ENCODE peak calls at places on chromosomes 4 and X, in six cellular contexts. C is HCT116, T is ascending aorta, B is AG04450, V is transverse colon, X is psoas muscle. D is an unnamed sample.

GRCh38 chr4:183073838-183074145 is 25.3 kb upstream of the WWC2 start:
- DNase-seq in C (no peak), T (no peak), B (no peak), V (no peak), X (no peak), D (no peak)

GRCh38 chr4:169064281-169064680 is 54.2 kb upstream of the CBR4 start:
- DNase-seq in C (no peak), T (no peak), B (no peak), V (no peak), X (no peak), D (no peak)

GRCh38 chrX:52576946-52577345 is 60.1 kb upstream of the XAGE1B start:
- DNase-seq in C (no peak), T (no peak), B (no peak), V (peak; percentile 23), X (no peak), D (no peak)

GRCh38 chr4:7135389-7135746 is 57.0 kb upstream of the SORCS2 start:
- DNase-seq in C (no peak), T (no peak), B (peak; percentile 20), V (no peak), X (no peak), D (no peak)

GRCh38 chr4:19857405-19857804 is 394.3 kb upstream of the SLIT2 start:
- DNase-seq in C (no peak), T (no peak), B (peak; percentile 23), V (no peak), X (no peak), D (no peak)

GRCh38 chr4:184992422-184992821 is 25.9 kb upstream of the HELT start:
- DNase-seq in C (no peak), T (no peak), B (no peak), V (no peak), X (no peak), D (no peak)

GRCh38 chrX:115260330-115260729 is 26.4 kb upstream of the LRCH2 start:
- DNase-seq in C (no peak), T (no peak), B (peak; percentile 2), V (no peak), X (no peak), D (no peak)

GRCh38 chr4:36187723-36188333 is 56.5 kb downstream of the ARAP2 start:
- DNase-seq in C (peak; percentile 3), T (no peak), B (no peak), V (no peak), X (no peak), D (no peak)

GRCh38 chr4:38085394-38086150 is 125.4 kb downstream of the PTTG2 start:
- DNase-seq in C (no peak), T (no peak), B (no peak), V (no peak), X (no peak), D (no peak)

GRCh38 chr4:61220556-61220955 is 20.4 kb downstream of the ADGRL3 start:
- DNase-seq in C (no peak), T (no peak), B (no peak), V (no peak), X (no peak), D (no peak)

GRCh38 chrX:31540313-31540712 is 468.5 kb upstream of the FTHL17 start:
- DNase-seq in C (no peak), T (no peak), B (no peak), V (no peak), X (no peak), D (no peak)

GRCh38 chr4:175419120-175419774 is 392.8 kb downstream of the GPM6A start:
- DNase-seq in C (peak; percentile 53), T (no peak), B (peak; percentile 77), V (no peak), X (no peak), D (no peak)

GRCh38 chr4:182416101-182416500 is 172.9 kb downstream of the TENM3 start:
- DNase-seq in C (no peak), T (no peak), B (no peak), V (no peak), X (no peak), D (no peak)

GRCh38 chrX:102950908-102951866 is 14.1 kb downstream of the RAB40AL start:
- DNase-seq in C (peak; percentile 23), T (no peak), B (no peak), V (peak; percentile 44), X (no peak), D (no peak)

GRCh38 chr4:153083447-153083921 is 120.8 kb upstream of the TRIM2 start:
- DNase-seq in C (peak; percentile 69), T (no peak), B (peak; percentile 66), V (peak; percentile 69), X (no peak), D (no peak)

GRCh38 chr4:173794662-173795061 is 264.6 kb upstream of the HAND2 start:
- DNase-seq in C (no peak), T (no peak), B (peak; percentile 23), V (no peak), X (no peak), D (no peak)

GRCh38 chrX:29315931-29316330 is 728.7 kb downstream of the IL1RAPL1 start:
- DNase-seq in C (no peak), T (no peak), B (no peak), V (no peak), X (no peak), D (no peak)

GRCh38 chr4:11514780-11515432 is 86.2 kb upstream of the HS3ST1 start:
- DNase-seq in C (peak; percentile 69), T (no peak), B (no peak), V (no peak), X (no peak), D (no peak)

GRCh38 chr4:108483650-108484049 is 136.7 kb upstream of the RPL34 start:
- DNase-seq in C (no peak), T (no peak), B (no peak), V (no peak), X (no peak), D (no peak)

GRCh38 chrX:41043950-41044349 is 41.3 kb upstream of the USP9X start:
- DNase-seq in C (no peak), T (no peak), B (no peak), V (no peak), X (no peak), D (no peak)

GRCh38 chrX:19670854-19671620 is 155.7 kb upstream of the MAP3K15 start:
- DNase-seq in C (peak; percentile 79), T (no peak), B (peak; percentile 36), V (peak; percentile 69), X (no peak), D (peak; percentile 38)

GRCh38 chr4:107183155-107183774 is 147.2 kb upstream of the DKK2 start:
- DNase-seq in C (peak; percentile 55), T (no peak), B (peak; percentile 21), V (no peak), X (no peak), D (no peak)

GRCh38 chr4:114921790-114922581 is 191.4 kb downstream of the NDST4 start:
- DNase-seq in C (no peak), T (no peak), B (no peak), V (peak; percentile 6), X (no peak), D (no peak)

GRCh38 chr4:152011469-152011868 is 250.7 kb upstream of the GATB start:
- DNase-seq in C (no peak), T (no peak), B (no peak), V (no peak), X (no peak), D (no peak)

GRCh38 chrX:107710617-107711391 is 64.8 kb downstream of the TSC22D3 start:
- DNase-seq in C (peak; percentile 33), T (peak; percentile 49), B (peak; percentile 55), V (peak; percentile 49), X (peak; percentile 48), D (no peak)

GRCh38 chrX:129759576-129760061 is 20.1 kb upstream of the SASH3 start:
- DNase-seq in C (no peak), T (no peak), B (peak; percentile 51), V (peak; percentile 40), X (peak; percentile 53), D (no peak)

GRCh38 chr4:165806613-165807012 is 66.4 kb upstream of the TLL1 start:
- DNase-seq in C (no peak), T (no peak), B (no peak), V (no peak), X (no peak), D (no peak)

GRCh38 chr4:11011249-11011648 is 326.7 kb upstream of the CLNK start:
- DNase-seq in C (no peak), T (no peak), B (no peak), V (no peak), X (no peak), D (no peak)

DNA sequence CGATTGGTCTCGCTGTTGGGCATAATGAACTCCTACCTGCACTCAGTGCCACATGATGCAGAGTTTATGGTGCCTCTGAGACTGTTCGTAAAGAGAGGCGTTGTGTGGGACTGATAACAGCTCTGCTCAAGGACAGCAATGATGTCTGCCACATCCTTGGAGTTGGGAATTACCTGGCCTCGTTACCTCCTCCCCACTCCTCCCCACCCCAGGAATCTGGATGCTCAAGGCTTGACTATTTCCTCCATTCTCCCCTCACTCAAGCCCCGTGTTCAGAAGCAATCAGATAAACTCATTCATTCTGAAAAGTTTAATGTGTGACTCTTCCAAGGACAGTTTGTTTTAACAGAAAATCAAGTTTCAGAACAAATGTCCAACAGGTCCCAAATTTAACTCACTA is 148.0 kb upstream of the JADE1 start:
- DNase-seq in C (no peak), T (no peak), B (no peak), V (no peak), X (no peak), D (no peak)
- H3K27ac ChIP-seq in C (no peak overlapping the region), T (peak overlapping the region; percentile 86), B (no peak overlapping the region), V (peak overlapping the region; percentile 82), X (no peak overlapping the region), D (no peak overlapping the region)

GRCh38 chr4:54658321-54659093 is 750 bp downstream of the KIT start:
- DNase-seq in C (peak; percentile 13), T (no peak), B (no peak), V (peak; percentile 46), X (peak; percentile 56), D (no peak)
- TF ChIP-seq CTCF in C (peak; percentile 30), T (no peak), B (peak; percentile 9), V (peak; percentile 23), X (peak; percentile 18), D (peak; percentile 14)

DNA sequence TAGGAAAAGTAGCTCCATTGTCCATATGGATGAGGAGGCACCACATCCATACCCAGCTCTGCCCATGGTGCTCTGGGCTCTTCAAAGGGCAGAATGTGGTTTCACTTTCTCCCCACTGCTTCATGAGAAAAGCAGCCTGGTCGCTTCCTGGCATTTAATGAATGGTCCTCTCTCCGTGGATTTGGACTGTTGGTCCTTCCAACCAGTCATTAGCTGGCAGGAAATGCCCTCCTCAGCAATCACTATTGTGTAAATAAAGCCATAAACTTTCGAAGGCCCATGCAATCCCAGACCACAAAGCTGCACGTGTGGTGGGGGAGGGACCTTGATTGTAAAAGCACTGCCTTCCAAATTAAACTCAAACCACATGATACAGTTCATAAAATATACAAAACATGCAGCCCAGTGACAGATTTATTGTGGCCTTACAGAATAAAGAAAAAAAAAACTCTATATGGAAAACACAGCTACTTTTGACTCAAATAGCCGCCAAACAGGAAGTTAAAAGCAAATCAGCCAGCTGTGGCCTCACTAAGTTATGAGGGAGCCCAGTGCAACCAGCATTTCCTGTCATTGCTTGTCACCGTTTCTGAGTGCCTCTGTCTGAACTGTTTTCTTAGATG is 8.1 kb downstream of the MBNL3 start:
- DNase-seq in C (no peak), T (no peak), B (no peak), V (peak; percentile 64), X (no peak), D (no peak)
- H3K4me3 ChIP-seq in C (no peak overlapping the region), T (peak overlapping the region; percentile 45), B (peak overlapping the region; percentile 27), V (peak overlapping the region; percentile 45), X (peak overlapping the region; percentile 41), D (no peak overlapping the region)

DNA sequence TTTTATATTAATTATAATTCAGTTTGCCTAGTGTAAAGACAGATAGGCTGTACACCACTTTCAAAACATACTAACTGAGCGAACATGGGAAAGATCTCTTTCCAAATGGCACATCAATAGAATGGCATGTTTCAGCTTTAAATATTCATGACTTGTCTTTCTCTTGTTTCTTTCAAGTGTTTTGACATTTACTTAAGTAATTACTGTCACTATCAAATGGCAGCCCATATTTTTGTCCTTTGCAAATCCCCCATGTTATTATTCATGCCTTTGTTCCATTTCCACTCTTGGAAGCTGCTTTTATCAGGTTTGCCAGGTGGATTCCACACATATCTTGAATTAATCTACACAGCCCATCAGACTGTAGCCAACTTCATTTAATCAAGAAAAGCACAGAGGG is 89.2 kb upstream of the GLRA2 start:
- DNase-seq in C (no peak), T (no peak), B (no peak), V (no peak), X (no peak), D (no peak)
- H3K27ac ChIP-seq in C (no peak overlapping the region), T (no peak overlapping the region), B (no peak overlapping the region), V (no peak overlapping the region), X (no peak overlapping the region), D (no peak overlapping the region)